ENCODE peak calls at places on chromosomes 2 and 18, in nine cellular contexts. E is colonic mucosa, P is nephron progenitor cell, Z is neural progenitor cell, J is NB4, A is lower lobe of right lung, V is B cell, S is GM12865, K is fibroblast of pulmonary artery. O is an unnamed sample.

GRCh38 chr2:133733856-133734255 is 165.6 kb upstream of the NCKAP5 start:
- DNase-seq in S (no peak), J (no peak), K (peak), E (no peak), Z (no peak), V (no peak), P (no peak), A (no peak), O (peak)

GRCh38 chr2:201396595-201396994 is 39.5 kb upstream of the FLACC1 start:
- DNase-seq in A (no peak), S (no peak), P (no peak), J (no peak), V (no peak), K (no peak), Z (no peak), E (no peak), O (peak)

GRCh38 chr2:50732796-50733195 is 299.1 kb downstream of the NRXN1 start:
- DNase-seq in Z (no peak), A (no peak), S (no peak), E (no peak), K (no peak), V (no peak), P (no peak), J (no peak), O (no peak)

GRCh38 chr2:95058989-95059601 is 33.6 kb downstream of the MAL start:
- DNase-seq in K (no peak), E (no peak), S (no peak), J (no peak), V (no peak), A (no peak), P (peak), Z (no peak), O (no peak)

GRCh38 chr18:22385718-22386117 is 32.0 kb downstream of the CTAGE1 start:
- DNase-seq in P (no peak), S (no peak), K (peak), V (no peak), A (no peak), E (no peak), J (no peak), Z (no peak), O (peak)

GRCh38 chr2:29691386-29691950 is 229.9 kb downstream of the ALK start:
- DNase-seq in K (no peak), J (no peak), P (no peak), V (no peak), E (no peak), A (no peak), S (no peak), Z (no peak), O (no peak)

GRCh38 chr2:217242947-217243346 is 383.1 kb upstream of the TNP1 start:
- DNase-seq in J (no peak), P (no peak), A (no peak), E (no peak), S (no peak), K (no peak), V (no peak), Z (no peak), O (no peak)

GRCh38 chr2:191486584-191487320 is 191.2 kb upstream of the NABP1 start:
- DNase-seq in K (peak), J (peak), S (no peak), A (no peak), P (no peak), Z (no peak), V (no peak), E (peak), O (peak)

GRCh38 chr2:193549661-193550060 is 1354.9 kb upstream of the TMEFF2 start:
- DNase-seq in K (peak), E (no peak), S (no peak), V (no peak), Z (no peak), P (no peak), A (no peak), J (peak), O (no peak)

GRCh38 chr18:32208012-32208411 is 18.2 kb downstream of the MEP1B start:
- DNase-seq in K (no peak), P (no peak), J (no peak), E (peak), A (no peak), V (no peak), Z (no peak), S (no peak), O (no peak)

GRCh38 chr2:607709-608108 is 69.5 kb downstream of the TMEM18 start:
- DNase-seq in S (no peak), Z (no peak), J (no peak), P (no peak), A (no peak), V (no peak), K (no peak), E (no peak), O (no peak)

GRCh38 chr2:63378589-63378988 is 209.7 kb downstream of the WDPCP start:
- DNase-seq in J (peak), A (no peak), K (no peak), E (no peak), S (no peak), Z (no peak), V (no peak), P (no peak), O (no peak)

GRCh38 chr18:75728621-75729020 is 301.1 kb upstream of the SMIM21 start:
- DNase-seq in Z (no peak), A (no peak), J (no peak), K (no peak), S (no peak), P (no peak), V (no peak), E (no peak), O (no peak)

GRCh38 chr2:191738667-191739066 is 60.7 kb downstream of the NABP1 start:
- DNase-seq in P (no peak), Z (no peak), A (no peak), J (no peak), K (no peak), V (no peak), S (no peak), E (no peak), O (no peak)

GRCh38 chr18:8658858-8659485 is 46.4 kb upstream of the MTCL1 start:
- DNase-seq in S (no peak), E (no peak), Z (no peak), P (no peak), J (no peak), V (no peak), A (no peak), K (no peak), O (no peak)

GRCh38 chr2:23668756-23669304 is 258.1 kb downstream of the ATAD2B start:
- DNase-seq in E (no peak), V (no peak), S (no peak), Z (no peak), J (peak), K (no peak), A (no peak), P (no peak), O (no peak)
- TF ChIP-seq CTCF in E (no peak), V (no peak), S (no peak), Z (no peak), J (no peak), K (no peak), A (no peak), P (no peak), O (no peak)

GRCh38 chr18:66749030-66749429 is 145.1 kb upstream of the CDH19 start:
- DNase-seq in E (no peak), Z (peak), J (no peak), P (no peak), S (no peak), A (no peak), K (peak), V (no peak), O (peak)
- TF ChIP-seq CTCF in E (peak), Z (peak), J (no peak), P (no peak), S (no peak), A (peak), K (peak), V (no peak), O (peak)

GRCh38 chr2:68727698-68728375 is 6.8 kb upstream of the ARHGAP25 start:
- DNase-seq in J (no peak), P (no peak), K (peak), V (no peak), A (no peak), S (no peak), E (no peak), Z (no peak), O (peak)
- TF ChIP-seq CTCF in J (no peak), P (no peak), K (no peak), V (no peak), A (no peak), S (no peak), E (no peak), Z (no peak), O (no peak)

DNA sequence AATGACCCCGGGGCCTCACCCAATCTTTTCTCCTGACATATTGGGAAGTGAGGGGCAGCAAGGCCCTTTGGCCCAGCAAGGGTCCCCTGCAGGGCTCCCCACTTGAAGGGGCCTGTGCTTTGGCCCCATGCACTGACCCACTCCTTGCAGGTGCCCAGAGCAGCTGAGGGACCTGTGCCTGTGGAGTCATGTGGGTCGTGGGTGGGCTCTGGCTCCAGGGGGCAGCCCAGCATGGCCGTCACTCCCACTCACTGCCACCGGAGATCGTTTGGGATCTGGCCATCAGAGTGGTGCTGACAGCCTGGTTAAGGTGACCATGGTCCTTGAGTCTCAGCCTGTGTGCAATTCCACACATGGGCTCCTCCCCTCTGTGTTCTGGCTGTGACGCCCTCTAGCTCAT is 31.7 kb upstream of the APCDD1 start:
- DNase-seq in Z (no peak), S (no peak), K (no peak), J (no peak), E (no peak), A (no peak), P (no peak), V (no peak), O (no peak)
- TF ChIP-seq CTCF in Z (no peak), S (no peak), K (no peak), J (no peak), E (no peak), A (no peak), P (no peak), V (no peak), O (no peak)